ENCODE peak calls at places on chromosomes 6 and 20, in nine cellular contexts. X, V, L, J, Z, M, E, W and F are unnamed samples.

GRCh38 chr6:160510199-160510598 is 153.9 kb downstream of the LPA start:
- DNase-seq in X (no peak), V (no peak), L (peak), J (no peak), Z (no peak), M (no peak), E (no peak), W (peak), F (no peak)

GRCh38 chr6:149037026-149037734 is 280.3 kb upstream of the TAB2 start:
- DNase-seq in X (no peak), V (no peak), L (no peak), J (no peak), Z (no peak), M (no peak), E (no peak), W (peak), F (no peak)

GRCh38 chr6:109237082-109237985 is 142.0 kb downstream of the CEP57L1 start:
- DNase-seq in X (no peak), V (no peak), L (peak), J (peak), Z (no peak), M (no peak), E (no peak), W (peak), F (no peak)

GRCh38 chr6:139698526-139699182 is 324.2 kb upstream of the CITED2 start:
- DNase-seq in X (no peak), V (no peak), L (peak), J (no peak), Z (no peak), M (no peak), E (no peak), W (peak), F (no peak)

GRCh38 chr6:111870751-111871064 is 2.5 kb downstream of the FYN start:
- DNase-seq in X (no peak), V (no peak), L (no peak), J (no peak), Z (no peak), M (no peak), E (no peak), W (no peak), F (no peak)

GRCh38 chr6:48765352-48765961 is 654.5 kb upstream of the PTCHD4 start:
- DNase-seq in X (peak), V (no peak), L (peak), J (no peak), Z (no peak), M (no peak), E (no peak), W (peak), F (no peak)

GRCh38 chr6:31558631-31559500 is 11.5 kb downstream of the NFKBIL1 start:
- DNase-seq in X (no peak), V (peak), L (peak), J (peak), Z (peak), M (no peak), E (peak), W (no peak), F (peak)

GRCh38 chr20:40646321-40647212 is 42.5 kb downstream of the MAFB start:
- DNase-seq in X (no peak), V (no peak), L (no peak), J (no peak), Z (no peak), M (no peak), E (no peak), W (no peak), F (no peak)

GRCh38 chr6:120945905-120946594 is 388.2 kb downstream of the TBC1D32 start:
- DNase-seq in X (no peak), V (no peak), L (no peak), J (no peak), Z (no peak), M (no peak), E (no peak), W (no peak), F (no peak)

GRCh38 chr6:136525586-136526195 is 24.5 kb downstream of the MAP7 start:
- DNase-seq in X (no peak), V (no peak), L (no peak), J (no peak), Z (no peak), M (no peak), E (no peak), W (no peak), F (no peak)

GRCh38 chr20:45497971-45498494 is 17.4 kb downstream of the SPINT3 start:
- DNase-seq in X (no peak), V (no peak), L (no peak), J (no peak), Z (no peak), M (no peak), E (no peak), W (no peak), F (no peak)

GRCh38 chr20:11993886-11994466 is 76.3 kb downstream of the BTBD3 start:
- DNase-seq in X (no peak), V (no peak), L (no peak), J (no peak), Z (no peak), M (no peak), E (no peak), W (no peak), F (no peak)

GRCh38 chr6:51167468-51167867 is 348.8 kb downstream of the TFAP2B start:
- DNase-seq in X (no peak), V (no peak), L (no peak), J (no peak), Z (no peak), M (no peak), E (no peak), W (no peak), F (no peak)

GRCh38 chr6:107440935-107441334 is 18.4 kb downstream of the PDSS2 start:
- DNase-seq in X (no peak), V (no peak), L (no peak), J (no peak), Z (no peak), M (no peak), E (no peak), W (no peak), F (no peak)

GRCh38 chr20:18904192-18904591 is 90.6 kb downstream of the SCP2D1 start:
- DNase-seq in X (no peak), V (no peak), L (no peak), J (no peak), Z (no peak), M (no peak), E (no peak), W (no peak), F (no peak)

GRCh38 chr6:121522265-121522664 is 86.8 kb downstream of the GJA1 start:
- DNase-seq in X (peak), V (no peak), L (peak), J (no peak), Z (no peak), M (no peak), E (no peak), W (peak), F (no peak)

GRCh38 chr6:44304282-44305199 is 8.6 kb downstream of the AARS2 start:
- DNase-seq in X (no peak), V (peak), L (peak), J (peak), Z (peak), M (no peak), E (peak), W (peak), F (peak)

DNA sequence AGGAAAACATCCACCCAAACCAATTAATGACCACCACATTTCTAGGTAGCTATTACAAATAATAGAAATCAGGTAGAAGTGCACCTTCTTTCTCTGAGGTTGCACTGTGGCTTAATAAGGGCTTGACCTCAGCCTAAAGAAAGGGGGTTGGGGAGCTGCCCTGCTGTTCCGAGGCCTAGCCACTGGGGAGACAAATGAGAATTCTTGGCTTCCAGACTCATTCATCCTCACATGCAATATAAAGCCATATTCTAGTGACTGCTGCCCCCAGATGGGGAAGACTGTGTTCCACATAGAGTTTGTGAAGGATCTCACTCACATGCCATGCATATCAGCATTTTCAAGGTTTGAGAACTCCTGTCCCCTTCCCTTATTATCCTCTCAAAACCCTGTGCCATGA is 22.9 kb downstream of the SAYSD1 start:
- DNase-seq in X (no peak), V (no peak), L (no peak), J (no peak), Z (no peak), M (no peak), E (no peak), W (no peak), F (no peak)
- TF ChIP-seq CTCF in X (no peak), V (no peak), L (no peak), J (no peak), Z (no peak), M (peak), E (no peak), W (no peak), F (no peak)

GRCh38 chr20:37552415-37552814 is 24.7 kb upstream of the BLCAP start:
- DNase-seq in X (no peak), V (no peak), L (peak), J (no peak), Z (no peak), M (no peak), E (no peak), W (peak), F (no peak)
- TF ChIP-seq CTCF in X (no peak), V (no peak), L (no peak), J (no peak), Z (no peak), M (no peak), E (no peak), W (no peak), F (no peak)

GRCh38 chr20:44471481-44471882 is 4.2 kb upstream of the TTPAL start:
- DNase-seq in X (no peak), V (no peak), L (peak), J (no peak), Z (no peak), M (no peak), E (no peak), W (peak), F (no peak)
- TF ChIP-seq CTCF in X (peak), V (no peak), L (peak), J (no peak), Z (peak), M (peak), E (no peak), W (peak), F (no peak)

DNA sequence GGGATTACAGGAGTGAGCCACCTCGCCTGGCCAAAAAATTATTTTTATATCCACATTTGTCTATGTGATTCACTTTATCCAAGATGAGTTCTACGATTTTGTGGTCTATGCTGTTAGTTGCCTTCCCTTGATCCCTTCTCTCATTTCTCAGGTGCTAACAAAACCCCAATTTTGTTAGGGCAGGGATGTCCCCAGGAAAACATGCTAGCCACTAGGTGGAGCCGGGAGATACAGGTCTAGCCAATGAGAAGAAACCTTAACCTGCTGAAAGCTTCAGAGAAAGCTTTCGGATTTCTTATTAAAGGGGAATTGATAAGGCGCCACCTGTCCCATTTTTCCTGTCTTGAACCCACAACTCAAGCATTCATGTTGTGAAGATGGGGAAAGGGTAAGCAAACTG is 167.4 kb upstream of the OLIG3 start:
- DNase-seq in X (no peak), V (peak), L (peak), J (no peak), Z (no peak), M (no peak), E (peak), W (peak), F (no peak)
- TF ChIP-seq CTCF in X (peak), V (peak), L (peak), J (peak), Z (peak), M (no peak), E (peak), W (peak), F (no peak)